ENCODE peak calls at places on chromosomes 5 and 9, in seven cellular contexts. D is KG1; W is stimulated activated CD4-positive, alpha-beta T cell treated with anti-CD3 and anti-CD28 coated beads, Interleukin-15, amount 100 ng/mL, for 24 hours; F is SK-N-SH; U is neural crest cell; O is tibial artery; B is lung. J is an unnamed sample.

GRCh38 chr5:87097664-87098063 is 170.0 kb upstream of the RASA1 start:
- DNase-seq in U (no peak), O (no peak), D (no peak), W (no peak), F (no peak), B (no peak), J (no peak)

GRCh38 chr9:20237686-20238085 is 384.6 kb downstream of the MLLT3 start:
- DNase-seq in W (no peak), F (no peak), U (no peak), B (no peak), D (no peak), O (no peak), J (no peak)

GRCh38 chr5:95836544-95836943 is 14.0 kb upstream of the GLRX start:
- DNase-seq in W (no peak), U (no peak), F (no peak), D (no peak), B (no peak), O (no peak), J (no peak)

GRCh38 chr5:114062940-114063867 is 298.7 kb upstream of the KCNN2 start:
- DNase-seq in D (no peak), F (no peak), O (no peak), W (no peak), U (no peak), B (no peak), J (no peak)

GRCh38 chr9:96193356-96193755 is 108.6 kb downstream of the HSD17B3 start:
- DNase-seq in F (no peak), U (no peak), D (no peak), W (no peak), B (no peak), O (no peak), J (no peak)

GRCh38 chr5:78888580-78889187 is 96.4 kb downstream of the ARSB start:
- DNase-seq in F (no peak), D (no peak), B (no peak), O (no peak), U (no peak), W (no peak), J (no peak)

GRCh38 chr5:95022967-95023695 is 261.8 kb downstream of the MCTP1 start:
- DNase-seq in O (no peak), F (no peak), D (no peak), U (no peak), W (no peak), B (no peak), J (no peak)

GRCh38 chr5:19853616-19854240 is 134.3 kb downstream of the CDH18 start:
- DNase-seq in F (no peak), D (no peak), O (no peak), U (no peak), B (no peak), W (no peak), J (no peak)

GRCh38 chr5:170491479-170491878 is 12.3 kb upstream of the KCNIP1 start:
- DNase-seq in W (no peak), B (no peak), O (no peak), U (no peak), D (no peak), F (no peak), J (no peak)

GRCh38 chr5:171782332-171782966 is 3.2 kb upstream of the SMIM23 start:
- DNase-seq in O (no peak), B (no peak), U (no peak), W (no peak), F (no peak), D (no peak), J (no peak)

GRCh38 chr9:104854613-104855012 is 73.3 kb downstream of the ABCA1 start:
- DNase-seq in W (no peak), U (no peak), D (no peak), O (no peak), B (no peak), F (no peak), J (no peak)

GRCh38 chr5:5374034-5374715 is 48.3 kb upstream of the ICE1 start:
- DNase-seq in D (no peak), B (no peak), U (no peak), F (no peak), O (no peak), W (no peak), J (no peak)

GRCh38 chr5:135535820-135536801 is at the start of gene NEUROG1:
- DNase-seq in F (peak), O (no peak), U (peak), B (no peak), D (no peak), W (peak), J (no peak)

GRCh38 chr5:109945097-109945678 is 255.5 kb downstream of the MAN2A1 start:
- DNase-seq in O (no peak), B (no peak), F (no peak), U (no peak), W (peak), D (no peak), J (no peak)

GRCh38 chr9:14084867-14085266 is 229.1 kb downstream of the NFIB start:
- DNase-seq in O (no peak), D (no peak), F (no peak), U (no peak), B (no peak), W (no peak), J (no peak)

GRCh38 chr9:109745335-109746283 is 34.4 kb upstream of the PALM2AKAP2 start:
- DNase-seq in B (peak), U (no peak), F (no peak), W (no peak), O (peak), D (no peak), J (no peak)

GRCh38 chr5:150931368-150931965 is 26.7 kb upstream of the ZNF300 start:
- DNase-seq in W (no peak), F (no peak), B (no peak), O (no peak), U (no peak), D (no peak), J (no peak)

GRCh38 chr5:38420691-38421395 is 135.6 kb downstream of the LIFR start:
- DNase-seq in D (no peak), U (peak), B (peak), F (peak), O (peak), W (peak), J (no peak)

J was measured in NT2/D1.